ENCODE peak calls at places on chromosomes 11 and 22, in eight cellular contexts. U is heart left ventricle, K is endothelial cell of umbilical vein, N is Karpas-422, H is GM23248, G is body of pancreas, M is psoas muscle, P is HL-60. Z is an unnamed sample.

GRCh38 chr11:575324-575995 is 810 bp upstream of the PHRF1 start:
- DNase-seq in G (no peak), K (peak), U (no peak), P (peak), M (no peak), N (no peak), H (peak), Z (peak)

GRCh38 chr11:84022221-84022620 is 736.1 kb upstream of the CCDC90B start:
- DNase-seq in N (no peak), K (no peak), M (no peak), H (no peak), U (no peak), G (no peak), P (no peak), Z (no peak)

GRCh38 chr11:92225563-92226308 is 1.1 kb downstream of the FAT3 start:
- DNase-seq in K (no peak), M (no peak), U (no peak), H (peak), P (no peak), N (no peak), G (no peak), Z (no peak)

GRCh38 chr11:130451261-130452019 is 3.0 kb downstream of the ADAMTS15 start:
- DNase-seq in M (no peak), K (no peak), U (peak), P (no peak), H (peak), G (no peak), N (no peak), Z (no peak)

GRCh38 chr22:40031766-40032470 is 37.2 kb downstream of the FAM83F start:
- DNase-seq in P (no peak), N (peak), K (no peak), G (no peak), H (peak), U (no peak), M (peak), Z (no peak)

GRCh38 chr11:83713701-83714100 is 427.5 kb upstream of the CCDC90B start:
- DNase-seq in U (no peak), N (no peak), G (peak), H (peak), P (no peak), K (no peak), M (peak), Z (no peak)

GRCh38 chr11:126799974-126800373 is 200.6 kb downstream of the KIRREL3 start:
- DNase-seq in N (no peak), K (no peak), M (no peak), G (no peak), P (no peak), H (peak), U (no peak), Z (no peak)

GRCh38 chr11:80722616-80723015 is 1281.8 kb upstream of the TENM4 start:
- DNase-seq in G (no peak), K (peak), P (no peak), M (no peak), N (no peak), U (no peak), H (no peak), Z (no peak)

GRCh38 chr11:125168875-125169537 is 4.5 kb downstream of the PKNOX2 start:
- DNase-seq in P (no peak), N (no peak), M (no peak), G (no peak), U (no peak), K (no peak), H (no peak), Z (no peak)

GRCh38 chr22:40818747-40819662 is at the start of gene SLC25A17:
- DNase-seq in H (peak), U (peak), G (peak), N (peak), P (peak), M (peak), K (peak), Z (peak)

GRCh38 chr22:45423524-45423923 is 10.0 kb downstream of the RIBC2 start:
- DNase-seq in U (no peak), M (no peak), K (no peak), G (no peak), N (no peak), H (no peak), P (no peak), Z (no peak)

GRCh38 chr22:50403701-50404101 is 60.6 kb downstream of the PPP6R2 start:
- DNase-seq in K (peak), G (peak), H (no peak), M (peak), P (no peak), U (peak), N (no peak), Z (peak)

GRCh38 chr11:18322818-18323570 is 627 bp downstream of the GTF2H1 start:
- DNase-seq in M (no peak), K (no peak), P (no peak), U (no peak), N (peak), H (peak), G (no peak), Z (no peak)

GRCh38 chr11:86719781-86720463 is 47.5 kb upstream of the ME3 start:
- DNase-seq in K (peak), U (no peak), P (no peak), M (no peak), G (no peak), N (no peak), H (peak), Z (no peak)

GRCh38 chr11:26331911-26332571 is at the start of gene ANO3:
- DNase-seq in N (no peak), M (peak), P (peak), K (peak), H (peak), U (peak), G (peak), Z (peak)

GRCh38 chr11:134905513-134905912 is 493.5 kb upstream of the B3GAT1 start:
- DNase-seq in N (no peak), H (no peak), U (peak), G (no peak), P (no peak), M (peak), K (no peak), Z (no peak)

GRCh38 chr11:8061555-8062428 is 19.2 kb upstream of the TUB start:
- DNase-seq in G (no peak), U (no peak), P (no peak), N (no peak), H (no peak), K (no peak), M (no peak), Z (no peak)

GRCh38 chr11:126060651-126061220 is 1.9 kb downstream of the CDON start:
- DNase-seq in N (no peak), H (no peak), U (no peak), K (no peak), G (no peak), P (no peak), M (no peak), Z (no peak)

GRCh38 chr11:9972917-9973504 is 309.1 kb downstream of the SWAP70 start:
- DNase-seq in N (peak), K (peak), G (peak), U (no peak), P (peak), M (no peak), H (peak), Z (no peak)

GRCh38 chr11:69328231-69328630 is 34.3 kb downstream of the MYEOV start:
- DNase-seq in P (no peak), M (no peak), G (peak), U (no peak), H (no peak), K (no peak), N (no peak), Z (no peak)

GRCh38 chr22:39493759-39494158 is 8.3 kb upstream of the MIEF1 start:
- DNase-seq in M (no peak), H (peak), U (no peak), K (no peak), N (no peak), P (no peak), G (no peak), Z (no peak)

GRCh38 chr11:84865257-84865656 is 761.9 kb downstream of the DLG2 start:
- DNase-seq in H (peak), N (no peak), M (no peak), K (no peak), U (no peak), P (no peak), G (no peak), Z (no peak)

GRCh38 chr22:46360891-46361290 is 25.4 kb downstream of the TRMU start:
- DNase-seq in G (no peak), M (no peak), H (no peak), K (no peak), N (no peak), U (no peak), P (no peak), Z (no peak)

GRCh38 chr22:39135092-39135896 is 17.2 kb downstream of the CBX7 start:
- DNase-seq in H (peak), P (no peak), U (peak), N (peak), G (no peak), M (no peak), K (peak), Z (no peak)

GRCh38 chr11:47377571-47378010 is 756 bp downstream of the SPI1 start:
- DNase-seq in H (no peak), M (no peak), P (no peak), K (no peak), G (no peak), N (no peak), U (peak), Z (no peak)
- H3K4me3 ChIP-seq in H (no peak), M (peak), P (peak), K (no peak), G (no peak), N (peak), U (peak), Z (peak)

GRCh38 chr11:60197442-60197841 is 14.6 kb upstream of the MS4A6A start:
- DNase-seq in G (no peak), U (no peak), K (no peak), N (no peak), P (no peak), H (no peak), M (no peak), Z (no peak)

GRCh38 chr11:60195923-60196368 is 13.1 kb upstream of the MS4A6A start:
- DNase-seq in N (no peak), K (peak), H (no peak), M (no peak), P (no peak), U (no peak), G (no peak), Z (no peak)

GRCh38 chr11:60193687-60194433 is 11.0 kb upstream of the MS4A6A start:
- DNase-seq in K (peak), M (no peak), N (peak), U (peak), P (peak), G (peak), H (peak), Z (peak)

GRCh38 chr11:60194511-60194910 is 11.6 kb upstream of the MS4A6A start:
- DNase-seq in H (no peak), K (peak), U (no peak), N (no peak), G (no peak), P (no peak), M (no peak), Z (no peak)
- H3K27ac ChIP-seq in H (no peak), K (peak), U (peak), N (no peak), G (no peak), P (peak), M (no peak), Z (no peak)

GRCh38 chr22:37259540-37260029 is 15.5 kb upstream of the RAC2 start:
- DNase-seq in M (no peak), G (no peak), K (peak), P (no peak), N (no peak), U (no peak), H (peak), Z (no peak)

GRCh38 chr22:37258005-37258790 is 14.1 kb upstream of the RAC2 start:
- DNase-seq in N (no peak), K (no peak), P (no peak), M (no peak), G (no peak), U (no peak), H (no peak), Z (no peak)

GRCh38 chr22:37260396-37260795 is 16.3 kb upstream of the RAC2 start:
- DNase-seq in P (no peak), K (no peak), H (no peak), U (no peak), N (no peak), M (no peak), G (no peak), Z (no peak)

GRCh38 chr22:37260939-37261338 is 16.9 kb upstream of the RAC2 start:
- DNase-seq in H (peak), P (no peak), U (peak), G (peak), M (no peak), K (peak), N (peak), Z (peak)

GRCh38 chr22:37258810-37259472 is 14.9 kb upstream of the RAC2 start:
- DNase-seq in G (no peak), K (no peak), U (no peak), M (no peak), N (peak), H (no peak), P (no peak), Z (no peak)
- H3K4me3 ChIP-seq in G (no peak), K (no peak), U (no peak), M (no peak), N (no peak), H (peak), P (no peak), Z (no peak)

GRCh38 chr22:27377901-27378300 is 423.7 kb downstream of the MN1 start:
- DNase-seq in K (no peak), G (peak), H (no peak), P (no peak), U (no peak), M (no peak), N (peak), Z (peak)
- H3K27ac ChIP-seq in K (no peak), G (peak), H (no peak), P (no peak), U (no peak), M (no peak), N (no peak), Z (no peak)

GRCh38 chr11:67406420-67406968 is 2.6 kb downstream of the TBC1D10C start:
- DNase-seq in H (no peak), K (no peak), G (no peak), M (no peak), P (no peak), N (no peak), U (no peak), Z (no peak)
- H3K4me3 ChIP-seq in H (no peak), K (no peak), G (no peak), M (no peak), P (no peak), N (peak), U (no peak), Z (no peak)

DNA sequence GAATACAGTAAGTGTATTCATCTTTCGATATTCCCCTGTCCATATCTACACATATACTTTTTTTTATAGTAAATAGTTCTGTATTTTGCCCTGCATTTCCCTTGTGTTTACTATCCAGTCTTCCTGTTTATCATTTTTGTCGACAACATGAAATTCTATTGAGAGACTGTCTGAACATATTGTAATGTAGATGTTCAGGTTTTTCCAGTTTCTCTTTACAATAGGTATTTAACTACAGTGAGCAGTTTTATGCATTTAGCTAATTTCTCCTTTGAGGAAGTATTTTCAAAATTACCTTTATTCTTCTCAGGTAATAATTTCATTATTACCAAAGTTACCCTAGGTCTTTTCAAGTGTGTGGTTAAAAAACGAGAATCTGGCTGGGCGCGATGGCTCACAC is 16.7 kb downstream of the PIK3IP1 start:
- DNase-seq in G (no peak), M (no peak), K (no peak), U (no peak), H (no peak), N (no peak), P (no peak), Z (no peak)
- H3K27ac ChIP-seq in G (no peak), M (no peak), K (no peak), U (no peak), H (no peak), N (no peak), P (no peak), Z (no peak)

GRCh38 chr22:36371920-36372319 is 15.8 kb downstream of the MYH9 start:
- DNase-seq in P (no peak), M (no peak), U (no peak), N (no peak), K (peak), H (no peak), G (no peak), Z (no peak)

GRCh38 chr22:36376265-36376664 is 11.5 kb downstream of the MYH9 start:
- DNase-seq in M (no peak), G (no peak), K (no peak), U (no peak), P (no peak), H (no peak), N (no peak), Z (no peak)

GRCh38 chr22:36375071-36375980 is 12.4 kb downstream of the MYH9 start:
- DNase-seq in H (peak), P (no peak), K (no peak), G (no peak), M (no peak), N (no peak), U (no peak), Z (peak)

GRCh38 chr22:36374603-36375024 is 13.2 kb downstream of the MYH9 start:
- DNase-seq in P (no peak), K (peak), H (peak), N (no peak), U (no peak), M (peak), G (no peak), Z (no peak)

GRCh38 chr22:36373258-36373579 is 14.5 kb downstream of the MYH9 start:
- DNase-seq in M (peak), G (no peak), K (no peak), H (no peak), N (no peak), U (no peak), P (no peak), Z (peak)
- H3K4me3 ChIP-seq in M (peak), G (no peak), K (no peak), H (no peak), N (no peak), U (no peak), P (peak), Z (no peak)

DNA sequence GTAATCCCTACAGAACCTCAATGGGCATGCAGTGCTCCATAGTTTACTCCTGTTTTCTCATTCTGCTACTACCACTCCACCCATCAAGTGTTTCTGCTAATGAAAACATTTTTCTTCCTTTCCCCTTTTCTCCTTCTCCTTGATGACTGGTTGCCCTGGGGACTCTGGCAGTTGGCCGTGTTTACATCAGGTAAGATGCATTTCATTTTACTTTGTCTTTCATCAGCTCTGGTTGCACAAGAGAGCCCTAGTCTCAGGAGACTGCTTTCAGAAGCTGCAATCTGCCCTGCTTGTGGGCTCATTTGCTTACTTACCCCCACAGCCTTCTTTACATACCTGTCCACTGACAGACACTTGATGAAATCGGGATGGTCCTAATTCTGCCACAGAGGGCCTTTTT is 19.6 kb upstream of the LIMK2 start:
- DNase-seq in K (no peak), M (no peak), G (no peak), P (no peak), H (peak), N (peak), U (no peak), Z (no peak)
- H3K27ac ChIP-seq in K (no peak), M (no peak), G (no peak), P (peak), H (peak), N (peak), U (no peak), Z (no peak)

GRCh38 chr11:63020671-63021255 is 5.1 kb upstream of the SLC22A8 start:
- DNase-seq in N (peak), P (no peak), K (no peak), G (no peak), U (no peak), M (no peak), H (no peak), Z (no peak)
- H3K4me3 ChIP-seq in N (no peak), P (no peak), K (no peak), G (no peak), U (no peak), M (no peak), H (no peak), Z (no peak)

GRCh38 chr11:6609502-6610015 is 2.5 kb downstream of the TAF10 start:
- DNase-seq in G (no peak), U (no peak), M (no peak), K (no peak), N (no peak), P (no peak), H (no peak), Z (no peak)
- H3K27ac ChIP-seq in G (peak), U (peak), M (peak), K (no peak), N (no peak), P (no peak), H (no peak), Z (no peak)